ENCODE peak calls at places on chromosomes 13 and 19, in eight cellular contexts. A is nephron progenitor cell; M is RWPE1; L is brain microvascular endothelial cell; Q is cardiac muscle cell; P is HFF-Myc; B is stomach; R is CD8-positive, alpha-beta T cell. T is an unnamed sample.

GRCh38 chr13:104327217-104327616 is 1261.0 kb upstream of the SLC10A2 start:
- DNase-seq in B (no peak), L (no peak), A (no peak), Q (no peak), P (no peak), R (no peak), M (peak), T (no peak)

GRCh38 chr19:13277104-13277809 is 127.0 kb downstream of the IER2 start:
- DNase-seq in R (peak), P (peak), A (peak), B (peak), L (peak), M (peak), Q (peak), T (peak)

GRCh38 chr19:29525901-29526729 is at the start of gene VSTM2B:
- DNase-seq in B (no peak), A (peak), M (no peak), L (no peak), Q (no peak), P (no peak), R (no peak), T (no peak)

GRCh38 chr19:6333439-6333838 is at the start of gene ACER1:
- DNase-seq in R (no peak), P (no peak), Q (no peak), B (no peak), M (no peak), A (no peak), L (no peak), T (no peak)

GRCh38 chr13:39484506-39485313 is 118.3 kb downstream of the LHFPL6 start:
- DNase-seq in R (no peak), A (no peak), M (no peak), L (peak), P (no peak), Q (no peak), B (no peak), T (no peak)

GRCh38 chr13:92164822-92165221 is 766.4 kb downstream of the GPC5 start:
- DNase-seq in A (no peak), B (no peak), R (no peak), Q (no peak), P (no peak), M (no peak), L (no peak), T (no peak)

GRCh38 chr19:459724-460511 is 915 bp downstream of the SHC2 start:
- DNase-seq in P (no peak), R (peak), L (no peak), M (peak), Q (peak), A (peak), B (peak), T (peak)

GRCh38 chr13:88339271-88339741 is 668.1 kb downstream of the SLITRK5 start:
- DNase-seq in Q (peak), A (peak), P (no peak), R (no peak), M (no peak), L (no peak), B (no peak), T (no peak)

GRCh38 chr13:112194579-112194978 is 127.6 kb downstream of the SOX1 start:
- DNase-seq in Q (no peak), M (no peak), P (no peak), A (no peak), L (no peak), B (no peak), R (no peak), T (no peak)

GRCh38 chr13:32381539-32381938 is 46.4 kb downstream of the N4BP2L1 start:
- DNase-seq in A (peak), P (peak), M (no peak), Q (peak), B (no peak), R (no peak), L (peak), T (no peak)

GRCh38 chr19:46115396-46116109 is 8.9 kb downstream of the IGFL3 start:
- DNase-seq in Q (no peak), P (peak), L (peak), A (no peak), B (no peak), R (no peak), M (peak), T (no peak)

GRCh38 chr19:55519461-55520311 is 17.2 kb downstream of the SBK2 start:
- DNase-seq in Q (no peak), A (no peak), P (peak), B (no peak), R (no peak), M (peak), L (peak), T (no peak)

GRCh38 chr19:29771708-29772415 is 39.9 kb upstream of the CCNE1 start:
- DNase-seq in Q (peak), A (peak), R (peak), M (peak), L (peak), B (peak), P (no peak), T (peak)

GRCh38 chr13:31424130-31424729 is 224.5 kb downstream of the B3GLCT start:
- DNase-seq in A (peak), P (peak), M (peak), R (peak), Q (peak), L (peak), B (peak), T (peak)

GRCh38 chr19:45177817-45178261 is at the start of gene TRAPPC6A:
- DNase-seq in M (peak), L (peak), A (no peak), P (no peak), B (peak), R (no peak), Q (no peak), T (no peak)

GRCh38 chr19:18558202-18558555 is 509 bp downstream of the KXD1 start:
- DNase-seq in A (no peak), Q (peak), R (no peak), B (no peak), M (no peak), L (no peak), P (no peak), T (no peak)

GRCh38 chr19:5991244-5991838 is 13.4 kb upstream of the RANBP3 start:
- DNase-seq in R (no peak), P (no peak), M (no peak), A (no peak), L (no peak), B (no peak), Q (no peak), T (no peak)

GRCh38 chr19:7391218-7391670 is 42.5 kb downstream of the ARHGEF18 start:
- DNase-seq in M (peak), B (peak), L (peak), Q (no peak), P (no peak), A (no peak), R (no peak), T (no peak)

GRCh38 chr19:30119180-30119920 is 177.3 kb downstream of the URI1 start:
- DNase-seq in M (no peak), B (no peak), P (no peak), A (no peak), Q (no peak), R (no peak), L (no peak), T (no peak)

GRCh38 chr19:5231857-5232503 is 108.6 kb downstream of the PTPRS start:
- DNase-seq in Q (no peak), B (no peak), R (no peak), L (no peak), P (no peak), M (no peak), A (no peak), T (no peak)

GRCh38 chr13:106589716-106590115 is 21.8 kb upstream of the ARGLU1 start:
- DNase-seq in R (no peak), Q (no peak), B (no peak), A (no peak), L (peak), P (no peak), M (no peak), T (no peak)

GRCh38 chr13:112819111-112819510 is 129.3 kb downstream of the ATP11A start:
- DNase-seq in Q (no peak), B (peak), R (no peak), P (no peak), L (no peak), A (no peak), M (no peak), T (no peak)

GRCh38 chr19:10262771-10263170 is 8.1 kb upstream of the ICAM1 start:
- DNase-seq in A (no peak), R (no peak), P (no peak), M (no peak), Q (no peak), B (no peak), L (no peak), T (no peak)

GRCh38 chr13:110559986-110560385 is 1.5 kb downstream of the RAB20 start:
- DNase-seq in M (peak), B (no peak), Q (no peak), R (no peak), P (no peak), L (no peak), A (no peak), T (no peak)

GRCh38 chr19:27972291-27973040 is 1240.5 kb downstream of the UQCRFS1 start:
- DNase-seq in L (peak), B (no peak), A (no peak), M (no peak), R (no peak), P (no peak), Q (no peak), T (no peak)

GRCh38 chr19:42519108-42519507 is 9.2 kb downstream of the CEACAM1 start:
- DNase-seq in L (no peak), R (no peak), A (no peak), M (no peak), Q (no peak), P (no peak), B (no peak), T (no peak)

GRCh38 chr13:50589651-50590054 is 253.8 kb downstream of the DLEU7 start:
- DNase-seq in B (no peak), A (no peak), Q (no peak), M (peak), P (peak), L (peak), R (no peak), T (no peak)

GRCh38 chr19:35903550-35904179 is 1.3 kb downstream of the HCST start:
- DNase-seq in L (peak), A (peak), Q (peak), R (peak), P (peak), B (peak), M (peak), T (no peak)

GRCh38 chr19:1855040-1855827 is 7.0 kb upstream of the REXO1 start:
- DNase-seq in L (peak), R (peak), M (peak), B (peak), P (peak), Q (peak), A (peak), T (no peak)

GRCh38 chr13:107144432-107144831 is 576.5 kb upstream of the ARGLU1 start:
- DNase-seq in A (no peak), R (no peak), L (no peak), B (no peak), Q (no peak), M (no peak), P (no peak), T (no peak)

GRCh38 chr19:32181356-32181920 is 164.0 kb upstream of the ZNF507 start:
- DNase-seq in M (no peak), R (no peak), L (no peak), P (no peak), A (no peak), Q (no peak), B (no peak), T (no peak)

GRCh38 chr19:3466630-3467029 is 13.7 kb downstream of the SMIM24 start:
- DNase-seq in R (no peak), L (no peak), M (no peak), Q (no peak), P (no peak), A (no peak), B (no peak), T (no peak)

GRCh38 chr13:108987488-108987887 is 358.1 kb downstream of the MYO16 start:
- DNase-seq in P (peak), L (no peak), Q (no peak), A (no peak), B (no peak), M (no peak), R (no peak), T (no peak)

DNA sequence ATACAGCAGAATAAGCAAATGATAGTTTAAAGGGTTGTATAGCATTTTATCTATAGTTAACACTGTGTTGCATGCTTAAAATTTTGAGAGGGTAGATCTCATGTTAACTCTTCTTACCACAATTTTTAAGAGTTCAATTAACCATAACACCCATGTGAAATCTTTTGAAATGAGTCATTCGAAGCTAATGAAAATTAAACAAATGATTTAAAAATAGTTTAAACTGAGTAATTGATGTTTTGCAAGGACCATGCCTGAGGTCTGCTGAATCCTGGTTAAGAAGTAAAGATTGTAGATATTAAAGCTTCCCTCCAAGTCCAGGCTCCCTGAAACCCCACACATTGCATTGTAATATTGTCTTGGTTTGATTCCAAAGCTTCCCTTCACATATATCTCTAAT is 176.7 kb upstream of the RNF113B start:
- DNase-seq in Q (no peak), M (no peak), P (no peak), R (no peak), A (no peak), B (no peak), L (no peak), T (no peak)
- TF ChIP-seq CTCF in Q (no peak), M (no peak), P (no peak), R (no peak), A (no peak), B (no peak), L (no peak), T (no peak)

GRCh38 chr19:19663292-19664120 is at the start of gene ATP13A1:
- DNase-seq in L (peak), B (peak), R (peak), M (peak), Q (peak), A (peak), P (peak), T (peak)
- TF ChIP-seq CTCF in L (peak), B (peak), R (peak), M (no peak), Q (no peak), A (no peak), P (no peak), T (peak)

GRCh38 chr19:20357921-20358320 is 190.9 kb downstream of the ZNF486 start:
- DNase-seq in Q (no peak), P (no peak), A (no peak), L (no peak), R (no peak), M (no peak), B (no peak), T (no peak)

GRCh38 chr19:20365146-20365545 is 198.1 kb downstream of the ZNF486 start:
- DNase-seq in M (no peak), R (no peak), L (no peak), P (no peak), B (no peak), A (no peak), Q (peak), T (no peak)

DNA sequence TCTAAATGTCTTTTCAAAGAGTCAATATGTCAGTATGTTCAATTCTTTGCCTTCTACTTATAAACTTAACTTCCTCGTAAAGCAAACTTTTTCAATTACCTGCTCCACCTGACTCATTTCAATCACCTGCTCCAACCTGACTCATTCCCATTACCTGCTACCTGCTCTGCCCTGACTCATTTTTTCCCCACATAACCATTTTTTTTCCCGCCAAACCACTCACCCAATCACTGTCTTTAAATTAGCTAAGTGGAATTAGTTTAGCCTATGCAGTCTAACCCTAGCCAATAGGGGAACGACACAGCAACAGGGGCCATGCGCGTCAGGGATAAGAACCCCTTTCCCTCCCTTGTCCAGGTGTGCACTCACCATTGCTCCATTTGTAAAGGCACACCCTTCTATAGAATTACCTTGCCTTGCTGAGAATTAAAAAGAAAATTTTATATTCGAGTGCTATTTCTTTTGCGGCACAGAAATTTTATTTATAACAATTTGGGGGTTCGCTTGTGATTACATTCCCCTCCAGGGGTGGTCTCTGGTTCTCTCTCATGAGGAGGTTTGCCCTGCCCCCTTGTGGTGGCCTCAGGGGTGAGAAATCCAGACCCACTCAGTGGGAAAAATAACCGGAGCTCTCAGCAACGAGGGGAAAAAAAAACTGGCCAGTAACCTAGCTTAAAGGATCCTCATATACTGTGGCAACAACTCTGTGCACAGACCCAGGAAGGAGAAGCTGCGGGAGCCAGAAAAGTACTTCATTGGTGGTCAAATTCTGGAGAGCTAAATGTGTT is 193.1 kb downstream of the ZNF486 start:
- DNase-seq in B (no peak), M (no peak), L (no peak), Q (peak), A (no peak), R (no peak), P (no peak), T (peak)
- TF ChIP-seq CTCF in B (no peak), M (no peak), L (peak), Q (no peak), A (no peak), R (no peak), P (peak), T (peak)

GRCh38 chr19:17389957-17390664 is 3.9 kb downstream of the CCDC194 start:
- DNase-seq in M (no peak), Q (peak), L (no peak), A (no peak), B (no peak), R (no peak), P (no peak), T (no peak)
- TF ChIP-seq CTCF in M (no peak), Q (peak), L (no peak), A (peak), B (no peak), R (no peak), P (no peak), T (peak)

DNA sequence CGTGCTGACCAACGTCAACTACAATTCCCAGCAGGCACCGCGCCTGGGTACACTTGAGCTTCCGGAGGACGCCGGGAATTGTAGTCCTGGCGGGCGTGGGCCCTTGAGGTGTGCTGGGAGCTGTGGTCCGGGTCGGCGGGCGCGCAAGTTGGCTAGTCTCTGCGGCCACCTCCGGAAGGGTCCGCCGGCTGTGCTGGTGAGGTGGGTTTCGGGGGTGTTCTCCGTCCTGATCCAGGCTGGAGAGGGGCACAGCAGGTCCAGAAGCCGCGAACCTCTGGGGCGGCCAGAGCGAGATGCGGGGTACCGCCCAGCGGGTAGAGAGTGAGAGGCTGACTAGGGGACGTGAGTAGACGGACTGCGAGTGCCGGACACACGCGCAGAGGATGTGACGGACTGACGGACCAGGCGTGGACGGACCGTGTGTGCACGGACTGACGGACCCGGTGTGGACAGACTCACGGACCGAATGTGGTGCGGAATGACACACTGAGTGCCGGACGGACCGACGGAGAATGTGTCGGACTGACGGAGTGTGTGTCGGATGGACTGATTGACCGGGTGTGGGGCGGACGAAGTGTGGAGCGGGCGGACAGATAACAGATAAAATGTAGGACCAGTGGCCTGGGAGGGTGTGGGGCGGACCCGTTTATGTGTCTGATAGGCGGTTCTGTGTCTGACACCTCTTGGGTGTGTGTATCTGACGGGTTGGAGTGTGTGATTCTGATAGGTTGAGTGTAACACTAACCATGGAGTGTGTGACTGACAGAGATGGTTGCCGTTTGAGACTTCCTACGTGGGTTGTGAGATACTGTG is at the start of gene ZSCAN22:
- DNase-seq in R (peak), A (peak), Q (peak), B (peak), P (peak), L (peak), M (peak), T (peak)
- TF ChIP-seq CTCF in R (no peak), A (no peak), Q (no peak), B (no peak), P (no peak), L (no peak), M (no peak), T (no peak)

GRCh38 chr19:48987323-48987722 is 5.8 kb downstream of the GYS1 start:
- DNase-seq in A (no peak), R (no peak), P (no peak), M (no peak), B (no peak), L (no peak), Q (no peak), T (no peak)
- TF ChIP-seq CTCF in A (no peak), R (no peak), P (no peak), M (no peak), B (no peak), L (no peak), Q (no peak), T (no peak)